ENCODE peak calls at places on chromosomes 1 and 21, in five cellular contexts. F is A549, H is left ventricle myocardium inferior, R is K562, Z is uterus. M is an unnamed sample. For H3K4me1, the result is how much of the 10 kb centered on the place peaks cover.

GRCh38 chr1:42173155-42173933 is 8.8 kb upstream of the GUCA2A start:
- DNase-seq in F (peak), H (peak), R (peak), Z (peak), M (no peak)

GRCh38 chr1:166947398-166948043 is 27.8 kb downstream of the ILDR2 start:
- DNase-seq in F (no peak), H (peak), R (peak), Z (peak), M (no peak)

GRCh38 chr21:29938968-29939858 is 583 bp downstream of the GRIK1 start:
- DNase-seq in F (no peak), H (no peak), R (no peak), Z (no peak), M (no peak)

GRCh38 chr21:45069711-45070110 is 4.7 kb upstream of the ADARB1 start:
- DNase-seq in F (no peak), H (no peak), R (no peak), Z (no peak), M (no peak)

GRCh38 chr1:222844108-222844779 is 29.4 kb downstream of the DISP1 start:
- DNase-seq in F (peak), H (no peak), R (no peak), Z (no peak), M (no peak)

GRCh38 chr1:25609921-25610320 is 6.7 kb upstream of the MAN1C1 start:
- DNase-seq in F (no peak), H (no peak), R (peak), Z (no peak), M (no peak)

GRCh38 chr1:157878059-157878458 is 36.5 kb upstream of the CD5L start:
- DNase-seq in F (peak), H (no peak), R (peak), Z (no peak), M (no peak)

GRCh38 chr1:109567823-109568222 is 19.4 kb downstream of the GNAI3 start:
- DNase-seq in F (no peak), H (no peak), R (no peak), Z (no peak), M (no peak)

GRCh38 chr21:42056996-42057689 is 14.0 kb upstream of the UMODL1 start:
- DNase-seq in F (no peak), H (no peak), R (no peak), Z (no peak), M (peak)

GRCh38 chr1:47225430-47226100 is 6.5 kb downstream of the TAL1 start:
- DNase-seq in F (no peak), H (no peak), R (no peak), Z (no peak), M (no peak)

GRCh38 chr1:159197767-159198557 is 6.7 kb upstream of the ACKR1 start:
- DNase-seq in F (peak), H (peak), R (peak), Z (peak), M (peak)

GRCh38 chr1:218983848-218984247 is 189.8 kb upstream of the LYPLAL1 start:
- DNase-seq in F (peak), H (no peak), R (peak), Z (no peak), M (no peak)

GRCh38 chr1:169483500-169483966 is 2.2 kb downstream of the SLC19A2 start:
- DNase-seq in F (no peak), H (no peak), R (peak), Z (no peak), M (no peak)

GRCh38 chr1:235366286-235366685 is 941 bp upstream of the TBCE start:
- DNase-seq in F (no peak), H (no peak), R (peak), Z (no peak), M (no peak)

GRCh38 chr1:93629101-93630059 is 52.3 kb downstream of the BCAR3 start:
- DNase-seq in F (peak), H (no peak), R (peak), Z (no peak), M (no peak)

GRCh38 chr1:15579683-15580047 is 5.2 kb downstream of the AGMAT start:
- DNase-seq in F (no peak), H (no peak), R (no peak), Z (no peak), M (no peak)

GRCh38 chr1:9490605-9491339 is 48.5 kb upstream of the SLC25A33 start:
- DNase-seq in F (peak), H (peak), R (peak), Z (peak), M (peak)

GRCh38 chr1:113456967-113457366 is 66.7 kb downstream of the MAGI3 start:
- DNase-seq in F (peak), H (no peak), R (no peak), Z (peak), M (peak)

GRCh38 chr1:31435471-31436409 is 22.7 kb downstream of the SERINC2 start:
- DNase-seq in F (no peak), H (no peak), R (no peak), Z (no peak), M (no peak)

GRCh38 chr1:94036721-94037120 is 84.2 kb downstream of the ABCA4 start:
- DNase-seq in F (no peak), H (no peak), R (no peak), Z (no peak), M (no peak)

GRCh38 chr1:234942869-234943501 is 185.7 kb downstream of the TOMM20 start:
- DNase-seq in F (no peak), H (no peak), R (no peak), Z (no peak), M (no peak)

GRCh38 chr1:247228133-247228532 is 27.7 kb upstream of the VN1R5 start:
- DNase-seq in F (no peak), H (no peak), R (peak), Z (no peak), M (no peak)

GRCh38 chr1:192153276-192153675 is 5.0 kb upstream of the RGS18 start:
- DNase-seq in F (no peak), H (no peak), R (no peak), Z (no peak), M (no peak)

GRCh38 chr1:20666146-20666545 is 5.0 kb upstream of the DDOST start:
- DNase-seq in F (no peak), H (no peak), R (no peak), Z (no peak), M (no peak)

GRCh38 chr1:18922319-18922726 is 20.0 kb upstream of the ALDH4A1 start:
- DNase-seq in F (peak), H (peak), R (no peak), Z (peak), M (peak)

GRCh38 chr1:101444873-101445618 is 208.2 kb downstream of the S1PR1 start:
- DNase-seq in F (no peak), H (peak), R (no peak), Z (no peak), M (no peak)

GRCh38 chr1:57468661-57469523 is 45.0 kb upstream of the DAB1 start:
- DNase-seq in F (no peak), H (no peak), R (no peak), Z (no peak), M (no peak)

GRCh38 chr1:231636157-231636556 is 9.6 kb downstream of the DISC1 start:
- DNase-seq in F (peak), H (no peak), R (no peak), Z (no peak), M (no peak)

GRCh38 chr1:53293123-53293522 is 34.7 kb downstream of the LRP8 start:
- DNase-seq in F (no peak), H (no peak), R (no peak), Z (peak), M (peak)

GRCh38 chr1:221435510-221435909 is 306.4 kb downstream of the DUSP10 start:
- DNase-seq in F (peak), H (no peak), R (peak), Z (no peak), M (no peak)

DNA sequence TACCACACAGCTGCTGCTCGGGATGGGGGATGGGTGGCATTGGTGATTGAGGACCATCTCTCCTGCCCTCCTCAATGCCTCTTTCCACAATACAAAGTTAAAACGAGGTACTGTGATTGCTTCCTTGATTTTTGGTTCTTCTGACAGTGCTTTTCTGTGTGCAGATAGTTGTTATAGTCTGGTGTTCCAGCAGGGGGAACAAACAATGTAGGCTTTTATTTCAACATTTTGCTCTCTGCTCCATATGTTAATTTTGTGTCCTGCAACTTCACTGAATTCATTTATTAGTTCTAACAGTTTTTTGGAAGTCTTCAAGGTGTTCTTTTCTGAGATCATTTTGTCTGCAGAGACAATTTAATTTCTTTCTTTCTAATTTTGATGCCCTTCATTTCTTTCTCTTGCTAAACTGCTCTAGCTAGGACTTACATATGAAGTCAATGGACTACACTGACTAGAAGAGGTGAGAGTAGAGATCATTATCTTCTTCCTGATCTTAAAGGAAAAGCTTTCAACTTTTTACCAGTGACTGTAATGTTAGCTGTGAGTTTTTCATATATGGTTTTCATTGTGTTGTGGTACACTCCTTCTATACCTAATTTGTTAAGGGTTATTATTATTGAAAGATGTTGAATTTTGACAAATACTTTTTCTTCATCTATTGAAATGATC is 45.4 kb downstream of the TNFSF18 start:
- DNase-seq in F (no peak), H (no peak), R (no peak), Z (no peak), M (no peak)
- TF ChIP-seq CTCF in F (no peak), H (no peak), R (no peak), Z (no peak), M (no peak)

GRCh38 chr1:23617019-23617418 is 57.7 kb upstream of the ID3 start:
- DNase-seq in F (no peak), H (no peak), R (peak), Z (no peak), M (no peak)
- H3K4me1 ChIP-seq in F (under half), H (under half), R (under half), Z (under half), M (under half)

DNA sequence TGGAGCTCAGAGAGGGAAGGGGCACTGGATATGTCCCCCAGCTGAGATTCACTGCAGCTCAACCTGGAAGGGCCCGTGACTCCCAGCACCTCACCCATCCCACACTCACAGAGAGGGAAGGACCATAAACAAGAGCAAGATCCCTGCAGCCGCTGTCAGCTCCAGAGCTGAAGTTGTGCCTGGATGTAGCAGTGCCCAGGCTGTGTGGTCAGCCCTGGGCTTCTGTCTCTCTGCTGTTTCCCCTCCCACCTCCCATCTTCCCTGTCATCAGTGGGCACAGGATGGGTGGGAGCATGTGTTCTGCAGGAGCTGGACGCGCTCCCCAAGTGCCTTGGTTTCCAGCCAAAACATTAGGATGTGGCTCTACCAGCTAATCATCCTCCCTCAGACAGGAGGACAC is 282.8 kb downstream of the NPHP4 start:
- DNase-seq in F (no peak), H (no peak), R (no peak), Z (no peak), M (no peak)
- TF ChIP-seq CTCF in F (no peak), H (no peak), R (no peak), Z (no peak), M (no peak)

GRCh38 chr1:38475624-38476005 is 384.0 kb downstream of the RRAGC start:
- DNase-seq in F (no peak), H (no peak), R (no peak), Z (no peak), M (no peak)
- H3K4me1 ChIP-seq in F (under half), H (under half), R (under half), Z (under half), M (under half)

GRCh38 chr1:2471587-2472001 is 4.5 kb upstream of the PLCH2 start:
- DNase-seq in F (no peak), H (no peak), R (no peak), Z (no peak), M (no peak)
- TF ChIP-seq CTCF in F (no peak), H (no peak), R (no peak), Z (no peak), M (no peak)

GRCh38 chr21:27681841-27682240 is 715.0 kb upstream of the ADAMTS5 start:
- DNase-seq in F (no peak), H (no peak), R (no peak), Z (no peak), M (no peak)

GRCh38 chr21:27681038-27681437 is 714.1 kb upstream of the ADAMTS5 start:
- DNase-seq in F (no peak), H (no peak), R (no peak), Z (no peak), M (no peak)

GRCh38 chr21:27677547-27677946 is 710.7 kb upstream of the ADAMTS5 start:
- DNase-seq in F (no peak), H (no peak), R (no peak), Z (no peak), M (no peak)

GRCh38 chr21:27674037-27674436 is 707.1 kb upstream of the ADAMTS5 start:
- DNase-seq in F (no peak), H (no peak), R (no peak), Z (no peak), M (no peak)

GRCh38 chr21:27678511-27678910 is 711.6 kb upstream of the ADAMTS5 start:
- DNase-seq in F (no peak), H (no peak), R (no peak), Z (no peak), M (no peak)
- H3K4me1 ChIP-seq in F (under half), H (under half), R (under half), Z (under half), M (under half)

DNA sequence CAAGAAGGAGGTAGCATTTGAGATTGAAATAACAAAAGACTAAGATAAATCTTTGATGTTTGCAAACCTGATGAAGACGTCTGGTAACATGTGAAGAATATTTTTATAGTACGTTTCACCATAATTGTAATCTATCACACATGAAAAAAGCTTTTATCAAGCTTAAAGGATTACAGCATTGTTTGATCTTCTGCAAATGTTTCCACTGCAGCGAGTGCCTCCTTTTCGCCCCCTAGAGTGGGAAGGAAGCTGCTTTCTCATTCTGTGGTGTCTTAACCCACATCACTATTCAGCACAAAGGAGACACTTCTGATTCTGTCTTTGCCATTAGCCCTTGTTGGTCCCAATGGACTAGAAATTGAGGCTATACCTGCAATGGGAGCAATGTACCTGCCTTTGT is 46.0 kb upstream of the IL12RB2 start:
- DNase-seq in F (no peak), H (no peak), R (no peak), Z (no peak), M (no peak)
- TF ChIP-seq CTCF in F (no peak), H (no peak), R (peak), Z (no peak), M (no peak)

GRCh38 chr1:153613406-153613805 is 469 bp upstream of the S100A16 start:
- DNase-seq in F (no peak), H (no peak), R (no peak), Z (no peak), M (no peak)

GRCh38 chr1:153612111-153612754 is 704 bp downstream of the S100A16 start:
- DNase-seq in F (no peak), H (no peak), R (no peak), Z (peak), M (no peak)

GRCh38 chr1:153611356-153611755 is 1.6 kb downstream of the S100A16 start:
- DNase-seq in F (no peak), H (no peak), R (no peak), Z (no peak), M (no peak)

GRCh38 chr1:153614189-153614900 is 1.4 kb upstream of the S100A16 start:
- DNase-seq in F (no peak), H (no peak), R (no peak), Z (no peak), M (no peak)

GRCh38 chr1:153612755-153613331 is at the start of gene S100A16:
- DNase-seq in F (peak), H (peak), R (no peak), Z (peak), M (peak)
- H3K4me1 ChIP-seq in F (half or more), H (half or more), R (half or more), Z (under half), M (half or more)

DNA sequence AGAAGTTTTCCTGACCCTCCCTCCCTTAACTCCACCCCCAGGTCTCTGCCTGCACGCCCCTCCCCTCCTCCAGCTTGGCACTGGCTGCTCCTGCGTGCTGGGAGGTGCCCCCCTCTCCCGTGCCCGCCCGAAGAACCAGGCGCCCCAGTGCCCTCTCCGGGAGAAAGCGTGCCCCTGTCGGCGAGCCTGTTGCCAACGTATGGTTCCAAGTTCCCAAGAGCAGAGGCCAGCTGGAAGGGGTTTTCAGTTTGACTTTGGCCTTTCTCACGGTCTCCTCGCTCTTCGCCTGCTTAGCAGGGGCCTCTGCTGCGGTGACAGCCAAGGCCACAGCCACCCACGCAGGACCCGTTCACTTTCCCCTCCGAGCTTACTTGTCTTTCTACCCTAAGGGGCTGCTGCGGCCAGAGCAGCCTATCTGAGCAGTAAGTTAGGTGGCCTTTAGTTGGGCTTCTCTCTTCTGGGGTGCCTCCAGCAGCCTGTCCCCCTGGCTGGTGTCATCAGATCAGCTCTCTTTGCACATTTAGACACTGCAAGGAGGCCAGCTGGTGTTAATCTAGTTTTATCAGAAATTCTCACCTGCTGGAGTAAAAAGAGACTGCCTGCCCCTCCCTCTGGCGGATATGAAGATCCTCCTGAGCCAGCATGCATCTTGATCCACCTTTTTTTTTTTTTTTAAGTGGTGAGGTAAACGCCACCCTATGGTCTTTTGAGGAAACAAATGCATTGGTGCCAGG is 1.5 kb downstream of the STUM start:
- DNase-seq in F (no peak), H (peak), R (peak), Z (peak), M (peak)
- TF ChIP-seq CTCF in F (no peak), H (peak), R (peak), Z (no peak), M (no peak)

M was measured in tibial artery.